ENCODE peak calls at places on chromosomes 12 and 14, in four cellular contexts. N is fibroblast of the aortic adventitia, X is ascending aorta, V is cardiac fibroblast. U is an unnamed sample.

GRCh38 chr14:64186231-64187129 is 107.7 kb downstream of the ESR2 start:
- DNase-seq in N (no peak), X (no peak), V (no peak), U (no peak)

GRCh38 chr12:28568083-28568482 is 377.8 kb downstream of the CCDC91 start:
- DNase-seq in N (peak; percentile 91), X (no peak), V (peak; percentile 93), U (peak; percentile 72)

GRCh38 chr12:27801630-27802029 is 21.6 kb upstream of the MANSC4 start:
- DNase-seq in N (no peak), X (peak; percentile 19), V (no peak), U (no peak)

GRCh38 chr12:130053641-130054040 is 108.6 kb upstream of the FZD10 start:
- DNase-seq in N (no peak), X (no peak), V (no peak), U (no peak)

GRCh38 chr14:105203057-105203494 is 22.0 kb upstream of the NUDT14 start:
- DNase-seq in N (peak; percentile 60), X (peak; percentile 89), V (peak; percentile 69), U (peak; percentile 36)

GRCh38 chr12:58529897-58530296 is 390.4 kb downstream of the LRIG3 start:
- DNase-seq in N (peak; percentile 98), X (no peak), V (peak; percentile 98), U (peak; percentile 90)

GRCh38 chr14:35196571-35196970 is 74.2 kb downstream of the PRORP start:
- DNase-seq in N (no peak), X (no peak), V (no peak), U (peak; percentile 86)

GRCh38 chr12:119649202-119649808 is 18.6 kb upstream of the PRKAB1 start:
- DNase-seq in N (peak; percentile 35), X (no peak), V (peak; percentile 35), U (no peak)

GRCh38 chr14:75334191-75335051 is 55.8 kb downstream of the FOS start:
- DNase-seq in N (peak; percentile 13), X (peak; percentile 82), V (peak; percentile 3), U (no peak)

GRCh38 chr12:132366341-132366861 is 37.0 kb upstream of the GALNT9 start:
- DNase-seq in N (no peak), X (no peak), V (no peak), U (no peak)

GRCh38 chr12:3752741-3753486 is at the start of gene CRACR2A:
- DNase-seq in N (peak; percentile 55), X (peak; percentile 68), V (peak; percentile 71), U (peak; percentile 22)

GRCh38 chr12:31235868-31236395 is 90.0 kb downstream of the SINHCAF start:
- DNase-seq in N (no peak), X (no peak), V (no peak), U (peak; percentile 21)

GRCh38 chr14:52188381-52188780 is 79.1 kb upstream of the PTGDR start:
- DNase-seq in N (no peak), X (no peak), V (no peak), U (peak; percentile 13)